ENCODE peak calls at places on chromosome 3, in six cellular contexts. R is naive thymus-derived CD8-positive, alpha-beta T cell; A is T-helper 17 cell; K is Right ventricle myocardium superior; Q is neural progenitor cell; H is EL. W is an unnamed sample.
A peak's percentile ranks its signal among the peaks of the same experiment; 100 is the strongest.

GRCh38 chr3:136546718-136547117 is 205.5 kb downstream of the STAG1 start:
- DNase-seq in H (peak; percentile 29), A (no peak), R (no peak), K (no peak), Q (no peak), W (no peak)

GRCh38 chr3:43094851-43095250 is 11.0 kb downstream of the POMGNT2 start:
- DNase-seq in K (no peak), Q (peak; percentile 44), H (no peak), R (no peak), A (no peak), W (no peak)

GRCh38 chr3:98824256-98824655 is 61.1 kb downstream of the ST3GAL6 start:
- DNase-seq in H (peak; percentile 28), Q (no peak), A (no peak), R (no peak), K (no peak), W (no peak)

GRCh38 chr3:172224560-172225214 is 185.3 kb downstream of the FNDC3B start:
- DNase-seq in H (no peak), R (no peak), A (no peak), Q (no peak), K (no peak), W (no peak)

GRCh38 chr3:61961882-61962281 is 400.5 kb downstream of the PTPRG start:
- DNase-seq in A (no peak), H (no peak), Q (no peak), R (no peak), K (no peak), W (no peak)

GRCh38 chr3:47568901-47569300 is 9.8 kb downstream of the CSPG5 start:
- DNase-seq in R (no peak), H (no peak), Q (no peak), A (no peak), K (no peak), W (no peak)

GRCh38 chr3:188296761-188297689 is 143.1 kb downstream of the LPP start:
- DNase-seq in K (no peak), Q (no peak), R (no peak), H (peak; percentile 87), A (no peak), W (peak; percentile 32)

GRCh38 chr3:150319900-150320299 is 88.2 kb upstream of the TSC22D2 start:
- DNase-seq in Q (no peak), H (peak; percentile 98), K (no peak), A (no peak), R (no peak), W (no peak)

GRCh38 chr3:108250626-108251025 is 28.4 kb upstream of the IFT57 start:
- DNase-seq in H (peak; percentile 3), A (no peak), K (no peak), R (no peak), Q (no peak), W (no peak)

W was measured in left cardiac atrium.